ENCODE peak calls at places on chromosomes 11 and 22, in six cellular contexts. V is MM.1S, F is endothelial cell, L is ovary, H is GM12865, S is Peyer's patch. D is an unnamed sample.

GRCh38 chr11:69497221-69497787 is 15.8 kb downstream of the LINC01488 start:
- DNase-seq in S (peak; percentile 55), L (peak; percentile 30), V (no peak), F (peak; percentile 68), H (no peak), D (no peak)

GRCh38 chr11:7353100-7353499 is 101.4 kb downstream of the SYT9 start:
- DNase-seq in V (peak; percentile 48), H (peak; percentile 58), S (no peak), L (no peak), F (peak; percentile 46), D (peak; percentile 49)

GRCh38 chr11:47977651-47978050 is 2.7 kb upstream of the PTPRJ start:
- DNase-seq in V (no peak), F (no peak), S (no peak), L (no peak), H (no peak), D (no peak)

GRCh38 chr11:12599408-12600143 is 74.6 kb upstream of the TEAD1 start:
- DNase-seq in L (peak; percentile 40), F (peak; percentile 42), V (peak; percentile 55), S (peak; percentile 59), H (peak; percentile 65), D (peak; percentile 61)

GRCh38 chr22:22424956-22425355 is 83.6 kb downstream of the ZNF280B start:
- DNase-seq in H (no peak), V (no peak), S (no peak), F (no peak), L (no peak), D (no peak)

GRCh38 chr11:78542007-78542406 is 32.7 kb downstream of the NARS2 start:
- DNase-seq in V (no peak), H (peak; percentile 19), S (no peak), L (no peak), F (no peak), D (peak; percentile 45)

GRCh38 chr22:32622762-32623147 is 148.1 kb downstream of the FBXO7 start:
- DNase-seq in F (no peak), L (no peak), V (no peak), H (no peak), S (no peak), D (no peak)

GRCh38 chr11:134911514-134912180 is 499.6 kb upstream of the B3GAT1 start:
- DNase-seq in S (no peak), H (no peak), V (no peak), L (no peak), F (no peak), D (no peak)

GRCh38 chr11:120056301-120057027 is 81.4 kb downstream of the TRIM29 start:
- DNase-seq in F (no peak), S (no peak), V (no peak), H (no peak), L (no peak), D (no peak)

GRCh38 chr11:22798890-22799289 is 30.7 kb downstream of the SVIP start:
- DNase-seq in H (no peak), F (no peak), S (no peak), L (no peak), V (no peak), D (no peak)

GRCh38 chr22:37406836-37407235 is 20.4 kb downstream of the ELFN2 start:
- DNase-seq in F (no peak), L (no peak), H (no peak), S (peak; percentile 60), V (no peak), D (no peak)

GRCh38 chr11:69292221-69292648 is 1.7 kb upstream of the MYEOV start:
- DNase-seq in H (peak; percentile 41), V (peak; percentile 11), F (peak; percentile 53), L (no peak), S (no peak), D (no peak)

GRCh38 chr11:61950035-61950547 is at the start of gene BEST1:
- DNase-seq in L (peak; percentile 29), H (no peak), F (no peak), S (no peak), V (no peak), D (no peak)

GRCh38 chr11:59187587-59187986 is 15.7 kb downstream of the DTX4 start:
- DNase-seq in V (no peak), H (no peak), L (peak; percentile 49), F (no peak), S (no peak), D (no peak)

GRCh38 chr11:75536786-75537629 is 11.3 kb upstream of the GDPD5 start:
- DNase-seq in L (no peak), V (no peak), F (no peak), H (peak; percentile 90), S (no peak), D (peak; percentile 74)

GRCh38 chr22:39518124-39518786 is 2.1 kb upstream of the ATF4 start:
- DNase-seq in H (no peak), F (no peak), L (no peak), V (no peak), S (no peak), D (no peak)

GRCh38 chr22:27625769-27626674 is 175.5 kb downstream of the MN1 start:
- DNase-seq in L (no peak), F (no peak), S (no peak), V (no peak), H (no peak), D (no peak)

GRCh38 chr22:45240137-45240809 is 421 bp downstream of the KIAA0930 start:
- DNase-seq in V (no peak), L (peak; percentile 43), S (no peak), H (peak; percentile 37), F (peak; percentile 41), D (no peak)

GRCh38 chr11:35146074-35146521 is 7.1 kb downstream of the CD44 start:
- DNase-seq in V (peak; percentile 62), S (no peak), L (no peak), H (peak; percentile 91), F (no peak), D (peak; percentile 40)

GRCh38 chr22:38718414-38718813 is 12.7 kb downstream of the GTPBP1 start:
- DNase-seq in F (peak; percentile 47), H (no peak), L (peak; percentile 53), V (no peak), S (peak; percentile 79), D (no peak)

GRCh38 chr11:8863838-8864237 is 47.2 kb upstream of the AKIP1 start:
- DNase-seq in L (no peak), F (no peak), S (no peak), V (no peak), H (no peak), D (no peak)

GRCh38 chr22:31199187-31199586 is 12.9 kb upstream of the LIMK2 start:
- DNase-seq in L (no peak), H (no peak), F (no peak), V (no peak), S (no peak), D (no peak)
- TF ChIP-seq CTCF in L (no peak), H (no peak), F (peak; percentile 20), V (no peak), S (peak; percentile 45), D (no peak)

DNA sequence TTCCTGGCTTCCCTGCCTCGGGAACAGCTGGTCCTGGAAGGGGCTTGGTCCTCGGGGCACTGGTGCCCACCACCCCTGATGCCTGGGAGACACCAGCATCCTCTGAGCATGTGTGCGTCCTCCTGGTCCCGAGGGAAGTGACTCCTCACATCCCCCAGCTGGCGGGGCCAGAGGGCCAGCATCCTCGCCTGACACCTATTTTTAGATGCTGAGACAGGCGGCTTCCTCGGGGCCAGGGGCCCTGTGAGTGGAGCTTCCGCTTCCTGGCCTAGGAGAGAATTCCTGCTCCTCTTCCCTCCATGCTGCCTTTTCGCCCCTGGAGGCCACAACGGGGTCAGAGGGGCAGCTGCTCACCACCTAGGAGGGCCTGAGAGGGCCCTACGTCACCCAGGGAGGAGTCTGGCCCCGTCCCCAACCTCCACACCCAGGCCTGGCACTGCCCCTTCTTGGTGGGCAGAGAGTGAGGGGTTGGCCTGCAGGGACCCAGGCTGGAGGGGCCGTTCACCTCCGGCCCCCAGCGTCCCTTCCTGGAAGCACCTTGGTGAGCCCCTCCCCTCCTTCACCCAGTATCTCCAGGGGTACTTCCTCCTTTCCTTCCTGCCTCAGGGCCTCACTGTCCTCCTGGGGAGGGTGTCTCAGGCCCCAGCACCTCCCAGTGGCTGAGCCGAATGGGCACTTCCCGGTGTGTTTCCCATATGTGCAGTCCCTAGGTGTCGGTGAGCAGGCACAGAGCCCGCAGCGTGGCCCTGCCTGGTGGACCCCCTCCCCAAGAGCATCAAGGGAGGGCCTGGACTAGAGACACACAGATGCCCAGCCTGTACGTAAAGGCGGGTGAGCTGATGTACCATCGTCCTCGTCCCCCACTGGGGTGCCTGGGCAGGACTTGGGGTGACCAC is 6.1 kb downstream of the CD81 start:
- DNase-seq in S (no peak), H (no peak), L (peak; percentile 68), F (peak; percentile 59), V (no peak), D (no peak)
- TF ChIP-seq CTCF in S (no peak), H (no peak), L (no peak), F (no peak), V (no peak), D (peak; percentile 5)

GRCh38 chr11:10688401-10688800 is 5.2 kb downstream of the IRAG1 start:
- DNase-seq in L (no peak), F (no peak), V (no peak), S (no peak), H (peak; percentile 22), D (no peak)
- TF ChIP-seq CTCF in L (no peak), F (peak; percentile 47), V (peak; percentile 32), S (no peak), H (peak; percentile 36), D (no peak)

GRCh38 chr22:24105018-24105360 is 76.3 kb upstream of the SUSD2 start:
- DNase-seq in S (no peak), F (no peak), V (no peak), H (no peak), L (no peak), D (no peak)

GRCh38 chr22:24108073-24108472 is 73.2 kb upstream of the SUSD2 start:
- DNase-seq in S (no peak), L (no peak), F (no peak), V (no peak), H (no peak), D (no peak)

GRCh38 chr22:24107668-24108067 is 73.6 kb upstream of the SUSD2 start:
- DNase-seq in S (peak; percentile 62), H (no peak), V (no peak), L (peak; percentile 93), F (no peak), D (no peak)

GRCh38 chr22:24105661-24106060 is 75.6 kb upstream of the SUSD2 start:
- DNase-seq in L (no peak), V (no peak), S (no peak), H (no peak), F (no peak), D (no peak)

DNA sequence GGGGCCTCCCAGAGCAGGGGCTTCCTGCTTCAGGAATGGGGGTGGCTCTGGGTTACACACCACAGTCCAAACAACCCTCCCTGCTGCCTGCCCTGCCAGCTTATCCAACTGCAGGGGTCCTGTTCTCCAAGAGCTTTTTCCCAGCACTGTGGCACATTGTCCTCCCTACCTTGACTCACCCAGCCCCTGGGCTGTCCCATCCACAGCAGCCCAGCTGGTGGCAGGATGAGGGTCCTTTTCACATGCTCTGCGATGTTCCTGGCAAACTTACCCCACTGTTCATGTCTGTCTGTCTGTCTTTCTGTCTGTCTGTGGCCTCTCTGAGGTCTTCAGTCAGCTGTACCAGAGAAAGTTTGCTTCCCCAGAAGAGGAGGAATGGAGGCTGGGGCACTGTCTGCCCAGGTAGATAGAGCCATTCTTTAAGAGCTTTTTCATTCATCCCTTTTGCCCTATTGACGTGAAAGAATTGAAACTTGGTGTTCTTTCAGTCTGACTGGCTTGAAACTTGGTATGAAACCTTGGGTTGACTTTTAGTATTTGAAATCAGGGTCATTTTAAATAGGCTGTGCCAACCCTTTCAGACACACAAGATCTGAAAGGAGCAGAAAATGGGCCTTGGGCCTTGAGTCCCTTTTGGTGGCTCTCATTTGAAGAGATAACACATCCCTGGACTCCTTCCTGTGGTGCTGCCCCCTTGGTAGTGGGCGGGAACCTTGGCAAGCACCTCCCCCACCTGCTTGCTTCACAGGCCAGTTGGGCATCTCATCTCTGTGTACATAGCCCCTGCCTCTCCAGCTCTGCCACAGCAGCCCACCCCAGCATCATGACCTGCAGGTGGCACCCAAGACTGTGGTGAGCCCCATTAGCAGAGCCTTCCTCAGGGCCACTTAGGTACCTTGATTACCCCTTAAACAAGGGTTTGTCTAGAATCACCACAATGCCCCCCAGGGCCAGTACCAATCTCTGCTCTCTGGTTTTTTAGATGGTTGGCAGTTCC is 74.6 kb upstream of the SUSD2 start:
- DNase-seq in F (no peak), S (no peak), H (peak; percentile 71), L (peak; percentile 42), V (peak; percentile 54), D (peak; percentile 45)
- TF ChIP-seq CTCF in F (no peak), S (peak; percentile 32), H (peak; percentile 25), L (no peak), V (peak; percentile 58), D (no peak)

D was measured in GM13976.